ENCODE peak calls at places on chromosomes 3 and 15, in six cellular contexts. I is cardiac fibroblast, W is A673, D is glutamatergic neuron, N is GM20000, K is natural killer cell. F is an unnamed sample.

GRCh38 chr15:78868366-78868765 is 4.3 kb upstream of the MORF4L1 start:
- DNase-seq in K (no peak), N (no peak), I (no peak), W (no peak), D (no peak), F (no peak)

GRCh38 chr3:151426337-151426648 is 34.6 kb downstream of the IGSF10 start:
- DNase-seq in K (no peak), N (peak), W (no peak), I (no peak), D (no peak), F (peak)

GRCh38 chr3:197748597-197749314 is 927 bp upstream of the FYTTD1 start:
- DNase-seq in D (no peak), K (no peak), N (no peak), W (peak), I (peak), F (no peak)

GRCh38 chr3:124793054-124793740 is 62.9 kb downstream of the UMPS start:
- DNase-seq in N (no peak), W (no peak), I (peak), D (no peak), K (no peak), F (no peak)

GRCh38 chr3:9229325-9229724 is 20.1 kb downstream of the SRGAP3 start:
- DNase-seq in K (no peak), W (no peak), I (no peak), D (no peak), N (no peak), F (no peak)

GRCh38 chr15:73688455-73688854 is 4.3 kb downstream of the CD276 start:
- DNase-seq in W (no peak), I (peak), K (no peak), D (no peak), N (no peak), F (no peak)

GRCh38 chr3:111607242-111607641 is 12.1 kb upstream of the ZBED2 start:
- DNase-seq in D (no peak), N (no peak), W (no peak), I (no peak), K (no peak), F (no peak)

GRCh38 chr15:52010633-52011595 is 8.1 kb upstream of the MAPK6 start:
- DNase-seq in N (peak), K (no peak), D (no peak), W (no peak), I (peak), F (no peak)

GRCh38 chr15:63052961-63053698 is 10.6 kb downstream of the TPM1 start:
- DNase-seq in K (no peak), N (no peak), W (no peak), D (no peak), I (peak), F (no peak)

GRCh38 chr3:116034797-116035196 is 410.5 kb downstream of the LSAMP start:
- DNase-seq in K (no peak), I (no peak), D (no peak), N (no peak), W (peak), F (no peak)

GRCh38 chr15:70265986-70266385 is 168.3 kb upstream of the TLE3 start:
- DNase-seq in K (no peak), D (no peak), W (no peak), N (no peak), I (no peak), F (no peak)

GRCh38 chr15:70264738-70265465 is 167.2 kb upstream of the TLE3 start:
- DNase-seq in I (no peak), D (no peak), N (no peak), W (no peak), K (no peak), F (no peak)

GRCh38 chr15:70264014-70264492 is 166.3 kb upstream of the TLE3 start:
- DNase-seq in N (no peak), I (peak), K (no peak), D (peak), W (no peak), F (no peak)

GRCh38 chr15:70266412-70267089 is 168.8 kb upstream of the TLE3 start:
- DNase-seq in K (peak), I (peak), W (no peak), N (no peak), D (no peak), F (no peak)

GRCh38 chr15:70265466-70265978 is 167.8 kb upstream of the TLE3 start:
- DNase-seq in W (no peak), I (no peak), K (no peak), N (no peak), D (no peak), F (no peak)
- TF ChIP-seq CTCF in W (peak), I (peak), K (no peak), N (peak), D (no peak), F (peak)

GRCh38 chr15:70064441-70064840 is 33.3 kb downstream of the TLE3 start:
- DNase-seq in I (no peak), K (no peak), D (no peak), N (no peak), W (no peak), F (no peak)
- TF ChIP-seq CTCF in I (no peak), K (no peak), D (no peak), N (no peak), W (no peak), F (no peak)

GRCh38 chr3:89353465-89353864 is 246.0 kb downstream of the EPHA3 start:
- DNase-seq in W (peak), I (no peak), K (no peak), N (no peak), D (no peak), F (no peak)

GRCh38 chr3:89360155-89360554 is 252.7 kb downstream of the EPHA3 start:
- DNase-seq in I (peak), D (no peak), W (no peak), N (no peak), K (no peak), F (no peak)

DNA sequence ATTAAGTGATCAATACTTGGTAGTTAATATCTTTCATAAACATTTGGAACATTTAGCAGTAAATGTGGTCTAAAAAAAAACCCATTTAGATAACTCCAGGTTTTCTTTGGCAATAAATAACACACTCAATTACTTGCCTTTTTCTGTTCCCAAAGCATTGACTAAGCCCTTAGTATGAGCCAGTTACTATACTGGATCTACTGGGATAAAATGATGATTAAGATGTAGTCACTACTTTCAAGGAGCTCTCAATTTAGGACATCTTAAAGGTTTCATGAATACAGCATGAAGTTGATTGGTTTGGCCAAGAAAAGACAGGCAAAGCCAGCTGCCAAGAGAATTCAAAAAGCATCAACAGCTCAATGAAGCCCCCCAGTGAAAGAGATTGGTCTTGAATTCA is 250.9 kb downstream of the EPHA3 start:
- DNase-seq in K (no peak), W (no peak), I (no peak), D (no peak), N (no peak), F (no peak)
- TF ChIP-seq CTCF in K (no peak), W (no peak), I (no peak), D (no peak), N (no peak), F (no peak)

DNA sequence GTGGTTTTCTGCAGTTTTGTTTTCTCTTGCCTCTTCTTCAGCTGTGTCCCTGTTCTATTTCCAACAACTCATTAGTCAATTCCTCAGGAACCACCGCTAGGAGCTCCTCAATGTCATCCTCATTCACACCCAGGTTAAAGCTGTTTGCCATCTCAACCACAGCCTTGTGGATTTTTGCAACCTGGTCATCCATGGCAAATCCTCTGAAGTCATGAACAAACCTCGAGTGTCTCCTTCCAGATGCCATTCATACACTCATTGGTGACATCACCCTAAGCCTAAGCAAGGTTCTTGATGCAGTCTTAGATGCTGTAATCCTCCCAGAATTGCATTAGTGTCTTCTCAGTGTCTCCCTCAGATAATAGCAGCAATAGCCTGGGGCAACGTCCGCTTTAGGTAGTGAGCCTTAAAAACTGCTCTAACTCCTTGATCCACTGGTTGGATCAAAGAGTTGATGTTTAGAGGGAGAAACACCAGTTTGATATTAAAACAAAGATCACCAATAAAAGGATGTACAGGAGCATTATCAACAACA is 31.5 kb upstream of the ZNF502 start:
- DNase-seq in D (no peak), W (no peak), I (no peak), N (no peak), K (no peak), F (no peak)
- TF ChIP-seq CTCF in D (no peak), W (no peak), I (no peak), N (no peak), K (no peak), F (no peak)

F was measured in GM10248.